ENCODE peak calls at places on chromosomes 12 and 14, in eight cellular contexts. F is AG20443; M is activated T-cell treated with anti-CD3 and anti-CD28 coated beads, Interleukin-2, amount 50 U/mL, for 48 hours; Q is activated CD8-positive, alpha-beta T cell treated with anti-CD3 and anti-CD28 coated beads, Interleukin-2, amount 10 ng/mL, durations not matched to agents 7 days and 5 days; S is HuH-7; A is uterus; I is transverse colon; X is activated CD4-positive, alpha-beta T cell treated with anti-CD3 and anti-CD28 coated beads, Interleukin-2, amount 50 U/mL, for 4 hours. H is an unnamed sample.

GRCh38 chr12:107903377-107904061 is 129.0 kb downstream of the ASCL4 start:
- DNase-seq in M (peak), Q (peak), I (peak), X (no peak), S (no peak), A (peak), F (peak), H (no peak)

GRCh38 chr14:68248481-68249255 is 429.1 kb downstream of the RAD51B start:
- DNase-seq in X (no peak), F (peak), M (no peak), I (no peak), S (peak), A (peak), Q (no peak), H (peak)

GRCh38 chr14:65290830-65291229 is 121.7 kb upstream of the FUT8 start:
- DNase-seq in I (no peak), M (peak), A (no peak), S (no peak), F (peak), Q (no peak), X (peak), H (peak)

GRCh38 chr14:66359500-66359899 is 126.7 kb upstream of the CCDC196 start:
- DNase-seq in S (peak), Q (peak), I (no peak), X (no peak), F (peak), A (no peak), M (no peak), H (peak)

GRCh38 chr14:102593841-102594170 is 1.4 kb downstream of the RCOR1 start:
- DNase-seq in Q (no peak), F (no peak), M (no peak), S (no peak), X (no peak), I (no peak), A (no peak), H (no peak)

GRCh38 chr12:132836803-132837331 is 8.2 kb upstream of the GOLGA3 start:
- DNase-seq in X (no peak), F (no peak), A (no peak), Q (no peak), S (no peak), I (peak), M (no peak), H (no peak)

GRCh38 chr12:64082866-64083268 is 139.2 kb downstream of the KICS2 start:
- DNase-seq in F (no peak), S (no peak), Q (no peak), I (no peak), X (no peak), M (no peak), A (no peak), H (peak)

GRCh38 chr14:89237923-89238529 is 179.0 kb downstream of the FOXN3 start:
- DNase-seq in Q (no peak), I (no peak), M (no peak), F (peak), A (no peak), X (no peak), S (no peak), H (peak)

GRCh38 chr14:30725763-30726162 is 103.6 kb downstream of the SCFD1 start:
- DNase-seq in Q (no peak), X (no peak), A (no peak), M (no peak), S (no peak), F (no peak), I (no peak), H (no peak)

GRCh38 chr12:124496584-124496983 is 70.8 kb downstream of the NCOR2 start:
- DNase-seq in Q (peak), I (no peak), A (no peak), M (peak), F (peak), S (peak), X (no peak), H (no peak)

GRCh38 chr12:69987453-69988102 is 162.6 kb downstream of the MYRFL start:
- DNase-seq in S (peak), M (no peak), I (peak), A (no peak), F (peak), X (no peak), Q (no peak), H (peak)

GRCh38 chr12:3641428-3641883 is 111.5 kb downstream of the CRACR2A start:
- DNase-seq in A (no peak), F (peak), X (no peak), Q (no peak), S (no peak), I (no peak), M (no peak), H (peak)

GRCh38 chr14:68795602-68796417 is 2.9 kb upstream of the ZFP36L1 start:
- DNase-seq in F (peak), M (peak), Q (peak), S (peak), I (peak), A (peak), X (peak), H (peak)

GRCh38 chr14:51118993-51119392 is 24.1 kb upstream of the TRIM9 start:
- DNase-seq in I (no peak), X (no peak), M (no peak), Q (no peak), F (no peak), S (no peak), A (no peak), H (no peak)

GRCh38 chr14:94641632-94641955 is 29.4 kb downstream of the SERPINA3 start:
- DNase-seq in I (no peak), S (no peak), M (no peak), Q (no peak), X (no peak), F (no peak), A (no peak), H (no peak)

H was measured in myocyte.